ENCODE peak calls at places on chromosomes 4 and X, in ten cellular contexts. One of them, this sample, is unnamed.

GRCh38 chrX:29662759-29663503 is 552.4 kb upstream of the MAGEB2 start:
- DNase-seq in Peyer's patch: no peak
- DNase-seq in activated naive CD4-positive, alpha-beta T cell treated with anti-CD3 and anti-CD28 coated beads for 36 hours: no peak
- DNase-seq in activated gamma-delta T cell treated with anti-CD3 and anti-CD28 coated beads, Interleukin-2, amount 50 U/mL, for 16 hours: no peak
- DNase-seq in GM10248: no peak
- DNase-seq in ureter: no peak
- DNase-seq in DMS53: peak
- DNase-seq in Daoy: peak
- DNase-seq in pancreas: no peak
- DNase-seq in T-cell: no peak
- DNase-seq in this sample: peak

GRCh38 chrX:103607385-103608304 is at the start of gene TCEAL3:
- DNase-seq in Peyer's patch: peak
- DNase-seq in activated naive CD4-positive, alpha-beta T cell treated with anti-CD3 and anti-CD28 coated beads for 36 hours: peak
- DNase-seq in activated gamma-delta T cell treated with anti-CD3 and anti-CD28 coated beads, Interleukin-2, amount 50 U/mL, for 16 hours: no peak
- DNase-seq in GM10248: peak
- DNase-seq in ureter: peak
- DNase-seq in DMS53: peak
- DNase-seq in Daoy: peak
- DNase-seq in pancreas: peak
- DNase-seq in T-cell: no peak
- DNase-seq in this sample: peak

GRCh38 chrX:135437867-135438733 is 16.4 kb downstream of the SMIM10L2A start:
- DNase-seq in Peyer's patch: no peak
- DNase-seq in activated naive CD4-positive, alpha-beta T cell treated with anti-CD3 and anti-CD28 coated beads for 36 hours: no peak
- DNase-seq in activated gamma-delta T cell treated with anti-CD3 and anti-CD28 coated beads, Interleukin-2, amount 50 U/mL, for 16 hours: no peak
- DNase-seq in GM10248: no peak
- DNase-seq in ureter: no peak
- DNase-seq in DMS53: peak
- DNase-seq in Daoy: peak
- DNase-seq in pancreas: peak
- DNase-seq in T-cell: no peak
- DNase-seq in this sample: peak

GRCh38 chr4:6035786-6036185 is 17.6 kb upstream of the C4orf50 start:
- DNase-seq in Peyer's patch: no peak
- DNase-seq in activated naive CD4-positive, alpha-beta T cell treated with anti-CD3 and anti-CD28 coated beads for 36 hours: no peak
- DNase-seq in activated gamma-delta T cell treated with anti-CD3 and anti-CD28 coated beads, Interleukin-2, amount 50 U/mL, for 16 hours: no peak
- DNase-seq in GM10248: no peak
- DNase-seq in ureter: no peak
- DNase-seq in DMS53: no peak
- DNase-seq in Daoy: no peak
- DNase-seq in pancreas: no peak
- DNase-seq in T-cell: no peak
- DNase-seq in this sample: no peak

GRCh38 chr4:4541040-4541631 is 712 bp downstream of the STX18 start:
- DNase-seq in Peyer's patch: no peak
- DNase-seq in activated naive CD4-positive, alpha-beta T cell treated with anti-CD3 and anti-CD28 coated beads for 36 hours: peak
- DNase-seq in activated gamma-delta T cell treated with anti-CD3 and anti-CD28 coated beads, Interleukin-2, amount 50 U/mL, for 16 hours: no peak
- DNase-seq in GM10248: peak
- DNase-seq in ureter: no peak
- DNase-seq in DMS53: peak
- DNase-seq in Daoy: no peak
- DNase-seq in pancreas: no peak
- DNase-seq in T-cell: no peak
- DNase-seq in this sample: peak

GRCh38 chr4:94550851-94551250 is 99.1 kb downstream of the PDLIM5 start:
- DNase-seq in Peyer's patch: no peak
- DNase-seq in activated naive CD4-positive, alpha-beta T cell treated with anti-CD3 and anti-CD28 coated beads for 36 hours: no peak
- DNase-seq in activated gamma-delta T cell treated with anti-CD3 and anti-CD28 coated beads, Interleukin-2, amount 50 U/mL, for 16 hours: no peak
- DNase-seq in GM10248: no peak
- DNase-seq in ureter: no peak
- DNase-seq in DMS53: no peak
- DNase-seq in Daoy: no peak
- DNase-seq in pancreas: no peak
- DNase-seq in T-cell: no peak
- DNase-seq in this sample: no peak

GRCh38 chr4:138182838-138183426 is 59.2 kb downstream of the SLC7A11 start:
- DNase-seq in Peyer's patch: no peak
- DNase-seq in activated naive CD4-positive, alpha-beta T cell treated with anti-CD3 and anti-CD28 coated beads for 36 hours: no peak
- DNase-seq in activated gamma-delta T cell treated with anti-CD3 and anti-CD28 coated beads, Interleukin-2, amount 50 U/mL, for 16 hours: no peak
- DNase-seq in GM10248: peak
- DNase-seq in ureter: no peak
- DNase-seq in DMS53: peak
- DNase-seq in Daoy: peak
- DNase-seq in pancreas: no peak
- DNase-seq in T-cell: no peak
- DNase-seq in this sample: peak

GRCh38 chr4:118124977-118125376 is 90.7 kb downstream of the NDST3 start:
- DNase-seq in Peyer's patch: no peak
- DNase-seq in activated naive CD4-positive, alpha-beta T cell treated with anti-CD3 and anti-CD28 coated beads for 36 hours: no peak
- DNase-seq in activated gamma-delta T cell treated with anti-CD3 and anti-CD28 coated beads, Interleukin-2, amount 50 U/mL, for 16 hours: no peak
- DNase-seq in GM10248: no peak
- DNase-seq in ureter: no peak
- DNase-seq in DMS53: no peak
- DNase-seq in Daoy: peak
- DNase-seq in pancreas: no peak
- DNase-seq in T-cell: no peak
- DNase-seq in this sample: no peak

GRCh38 chr4:56146956-56147355 is 198.2 kb downstream of the CEP135 start:
- DNase-seq in Peyer's patch: no peak
- DNase-seq in activated naive CD4-positive, alpha-beta T cell treated with anti-CD3 and anti-CD28 coated beads for 36 hours: no peak
- DNase-seq in activated gamma-delta T cell treated with anti-CD3 and anti-CD28 coated beads, Interleukin-2, amount 50 U/mL, for 16 hours: no peak
- DNase-seq in GM10248: no peak
- DNase-seq in ureter: no peak
- DNase-seq in DMS53: no peak
- DNase-seq in Daoy: no peak
- DNase-seq in pancreas: no peak
- DNase-seq in T-cell: no peak
- DNase-seq in this sample: no peak

GRCh38 chrX:69387559-69388487 is 116.3 kb upstream of the NALF2 start:
- DNase-seq in Peyer's patch: peak
- DNase-seq in activated naive CD4-positive, alpha-beta T cell treated with anti-CD3 and anti-CD28 coated beads for 36 hours: peak
- DNase-seq in activated gamma-delta T cell treated with anti-CD3 and anti-CD28 coated beads, Interleukin-2, amount 50 U/mL, for 16 hours: no peak
- DNase-seq in GM10248: peak
- DNase-seq in ureter: no peak
- DNase-seq in DMS53: peak
- DNase-seq in Daoy: peak
- DNase-seq in pancreas: no peak
- DNase-seq in T-cell: peak
- DNase-seq in this sample: peak

GRCh38 chr4:20137176-20137575 is 114.5 kb upstream of the SLIT2 start:
- DNase-seq in Peyer's patch: no peak
- DNase-seq in activated naive CD4-positive, alpha-beta T cell treated with anti-CD3 and anti-CD28 coated beads for 36 hours: no peak
- DNase-seq in activated gamma-delta T cell treated with anti-CD3 and anti-CD28 coated beads, Interleukin-2, amount 50 U/mL, for 16 hours: no peak
- DNase-seq in GM10248: no peak
- DNase-seq in ureter: no peak
- DNase-seq in DMS53: no peak
- DNase-seq in Daoy: peak
- DNase-seq in pancreas: no peak
- DNase-seq in T-cell: no peak
- DNase-seq in this sample: no peak

GRCh38 chr4:87978656-87979055 is 3.1 kb downstream of the SPP1 start:
- DNase-seq in Peyer's patch: no peak
- DNase-seq in activated naive CD4-positive, alpha-beta T cell treated with anti-CD3 and anti-CD28 coated beads for 36 hours: no peak
- DNase-seq in activated gamma-delta T cell treated with anti-CD3 and anti-CD28 coated beads, Interleukin-2, amount 50 U/mL, for 16 hours: no peak
- DNase-seq in GM10248: no peak
- DNase-seq in ureter: no peak
- DNase-seq in DMS53: no peak
- DNase-seq in Daoy: no peak
- DNase-seq in pancreas: no peak
- DNase-seq in T-cell: no peak
- DNase-seq in this sample: no peak

GRCh38 chrX:5397409-5397808 is 831.3 kb downstream of the NLGN4X start:
- DNase-seq in Peyer's patch: no peak
- DNase-seq in activated naive CD4-positive, alpha-beta T cell treated with anti-CD3 and anti-CD28 coated beads for 36 hours: no peak
- DNase-seq in activated gamma-delta T cell treated with anti-CD3 and anti-CD28 coated beads, Interleukin-2, amount 50 U/mL, for 16 hours: no peak
- DNase-seq in GM10248: no peak
- DNase-seq in ureter: no peak
- DNase-seq in DMS53: no peak
- DNase-seq in Daoy: no peak
- DNase-seq in pancreas: no peak
- DNase-seq in T-cell: no peak
- DNase-seq in this sample: no peak

GRCh38 chr4:163072222-163072621 is 94.5 kb downstream of the NAF1 start:
- DNase-seq in Peyer's patch: no peak
- DNase-seq in activated naive CD4-positive, alpha-beta T cell treated with anti-CD3 and anti-CD28 coated beads for 36 hours: no peak
- DNase-seq in activated gamma-delta T cell treated with anti-CD3 and anti-CD28 coated beads, Interleukin-2, amount 50 U/mL, for 16 hours: no peak
- DNase-seq in GM10248: no peak
- DNase-seq in ureter: no peak
- DNase-seq in DMS53: no peak
- DNase-seq in Daoy: no peak
- DNase-seq in pancreas: no peak
- DNase-seq in T-cell: no peak
- DNase-seq in this sample: no peak

GRCh38 chr4:70601422-70602039 is 9.5 kb downstream of the AMBN start:
- DNase-seq in Peyer's patch: peak
- DNase-seq in activated naive CD4-positive, alpha-beta T cell treated with anti-CD3 and anti-CD28 coated beads for 36 hours: peak
- DNase-seq in activated gamma-delta T cell treated with anti-CD3 and anti-CD28 coated beads, Interleukin-2, amount 50 U/mL, for 16 hours: peak
- DNase-seq in GM10248: peak
- DNase-seq in ureter: peak
- DNase-seq in DMS53: peak
- DNase-seq in Daoy: peak
- DNase-seq in pancreas: no peak
- DNase-seq in T-cell: peak
- DNase-seq in this sample: peak

GRCh38 chrX:31714797-31715196 is 643.0 kb upstream of the FTHL17 start:
- DNase-seq in Peyer's patch: no peak
- DNase-seq in activated naive CD4-positive, alpha-beta T cell treated with anti-CD3 and anti-CD28 coated beads for 36 hours: no peak
- DNase-seq in activated gamma-delta T cell treated with anti-CD3 and anti-CD28 coated beads, Interleukin-2, amount 50 U/mL, for 16 hours: no peak
- DNase-seq in GM10248: no peak
- DNase-seq in ureter: no peak
- DNase-seq in DMS53: peak
- DNase-seq in Daoy: no peak
- DNase-seq in pancreas: no peak
- DNase-seq in T-cell: no peak
- DNase-seq in this sample: no peak

GRCh38 chr4:187908079-187908501 is 87.5 kb upstream of the ZFP42 start:
- DNase-seq in Peyer's patch: no peak
- DNase-seq in activated naive CD4-positive, alpha-beta T cell treated with anti-CD3 and anti-CD28 coated beads for 36 hours: no peak
- DNase-seq in activated gamma-delta T cell treated with anti-CD3 and anti-CD28 coated beads, Interleukin-2, amount 50 U/mL, for 16 hours: no peak
- DNase-seq in GM10248: no peak
- DNase-seq in ureter: no peak
- DNase-seq in DMS53: no peak
- DNase-seq in Daoy: peak
- DNase-seq in pancreas: no peak
- DNase-seq in T-cell: no peak
- DNase-seq in this sample: no peak

GRCh38 chr4:147057631-147057980 is 111.9 kb upstream of the TTC29 start:
- DNase-seq in Peyer's patch: no peak
- DNase-seq in activated naive CD4-positive, alpha-beta T cell treated with anti-CD3 and anti-CD28 coated beads for 36 hours: no peak
- DNase-seq in activated gamma-delta T cell treated with anti-CD3 and anti-CD28 coated beads, Interleukin-2, amount 50 U/mL, for 16 hours: no peak
- DNase-seq in GM10248: no peak
- DNase-seq in ureter: no peak
- DNase-seq in DMS53: no peak
- DNase-seq in Daoy: peak
- DNase-seq in pancreas: no peak
- DNase-seq in T-cell: no peak
- DNase-seq in this sample: no peak

GRCh38 chrX:97597954-97598353 is 714.2 kb downstream of the RPA4 start:
- DNase-seq in Peyer's patch: no peak
- DNase-seq in activated naive CD4-positive, alpha-beta T cell treated with anti-CD3 and anti-CD28 coated beads for 36 hours: peak
- DNase-seq in activated gamma-delta T cell treated with anti-CD3 and anti-CD28 coated beads, Interleukin-2, amount 50 U/mL, for 16 hours: no peak
- DNase-seq in GM10248: no peak
- DNase-seq in ureter: no peak
- DNase-seq in DMS53: no peak
- DNase-seq in Daoy: no peak
- DNase-seq in pancreas: no peak
- DNase-seq in T-cell: no peak
- DNase-seq in this sample: no peak

GRCh38 chr4:137039369-137039768 is 492.9 kb downstream of the PCDH18 start:
- DNase-seq in Peyer's patch: no peak
- DNase-seq in activated naive CD4-positive, alpha-beta T cell treated with anti-CD3 and anti-CD28 coated beads for 36 hours: no peak
- DNase-seq in activated gamma-delta T cell treated with anti-CD3 and anti-CD28 coated beads, Interleukin-2, amount 50 U/mL, for 16 hours: no peak
- DNase-seq in GM10248: no peak
- DNase-seq in ureter: no peak
- DNase-seq in DMS53: no peak
- DNase-seq in Daoy: no peak
- DNase-seq in pancreas: no peak
- DNase-seq in T-cell: no peak
- DNase-seq in this sample: no peak

GRCh38 chr4:141955696-141956095 is 319.3 kb downstream of the IL15 start:
- DNase-seq in Peyer's patch: no peak
- DNase-seq in activated naive CD4-positive, alpha-beta T cell treated with anti-CD3 and anti-CD28 coated beads for 36 hours: no peak
- DNase-seq in activated gamma-delta T cell treated with anti-CD3 and anti-CD28 coated beads, Interleukin-2, amount 50 U/mL, for 16 hours: no peak
- DNase-seq in GM10248: no peak
- DNase-seq in ureter: no peak
- DNase-seq in DMS53: no peak
- DNase-seq in Daoy: no peak
- DNase-seq in pancreas: no peak
- DNase-seq in T-cell: no peak
- DNase-seq in this sample: no peak

GRCh38 chr4:6767341-6767724 is 15.2 kb upstream of the KIAA0232 start:
- DNase-seq in Peyer's patch: no peak
- DNase-seq in activated naive CD4-positive, alpha-beta T cell treated with anti-CD3 and anti-CD28 coated beads for 36 hours: no peak
- DNase-seq in activated gamma-delta T cell treated with anti-CD3 and anti-CD28 coated beads, Interleukin-2, amount 50 U/mL, for 16 hours: no peak
- DNase-seq in GM10248: no peak
- DNase-seq in ureter: no peak
- DNase-seq in DMS53: no peak
- DNase-seq in Daoy: no peak
- DNase-seq in pancreas: no peak
- DNase-seq in T-cell: no peak
- DNase-seq in this sample: no peak

GRCh38 chrX:69031971-69032391 is 133.3 kb downstream of the PJA1 start:
- DNase-seq in Peyer's patch: no peak
- DNase-seq in activated naive CD4-positive, alpha-beta T cell treated with anti-CD3 and anti-CD28 coated beads for 36 hours: no peak
- DNase-seq in activated gamma-delta T cell treated with anti-CD3 and anti-CD28 coated beads, Interleukin-2, amount 50 U/mL, for 16 hours: no peak
- DNase-seq in GM10248: no peak
- DNase-seq in ureter: peak
- DNase-seq in DMS53: no peak
- DNase-seq in Daoy: no peak
- DNase-seq in pancreas: no peak
- DNase-seq in T-cell: no peak
- DNase-seq in this sample: no peak

GRCh38 chrX:53184836-53185235 is 40.2 kb downstream of the KDM5C start:
- DNase-seq in Peyer's patch: no peak
- DNase-seq in activated naive CD4-positive, alpha-beta T cell treated with anti-CD3 and anti-CD28 coated beads for 36 hours: no peak
- DNase-seq in activated gamma-delta T cell treated with anti-CD3 and anti-CD28 coated beads, Interleukin-2, amount 50 U/mL, for 16 hours: no peak
- DNase-seq in GM10248: no peak
- DNase-seq in ureter: no peak
- DNase-seq in DMS53: no peak
- DNase-seq in Daoy: no peak
- DNase-seq in pancreas: no peak
- DNase-seq in T-cell: no peak
- DNase-seq in this sample: no peak

GRCh38 chr4:147198411-147199051 is 252.9 kb upstream of the TTC29 start:
- DNase-seq in Peyer's patch: no peak
- DNase-seq in activated naive CD4-positive, alpha-beta T cell treated with anti-CD3 and anti-CD28 coated beads for 36 hours: no peak
- DNase-seq in activated gamma-delta T cell treated with anti-CD3 and anti-CD28 coated beads, Interleukin-2, amount 50 U/mL, for 16 hours: no peak
- DNase-seq in GM10248: no peak
- DNase-seq in ureter: no peak
- DNase-seq in DMS53: no peak
- DNase-seq in Daoy: no peak
- DNase-seq in pancreas: no peak
- DNase-seq in T-cell: no peak
- DNase-seq in this sample: no peak

GRCh38 chr4:118587116-118587869 is 97.9 kb upstream of the METTL14 start:
- DNase-seq in Peyer's patch: no peak
- DNase-seq in activated naive CD4-positive, alpha-beta T cell treated with anti-CD3 and anti-CD28 coated beads for 36 hours: no peak
- DNase-seq in activated gamma-delta T cell treated with anti-CD3 and anti-CD28 coated beads, Interleukin-2, amount 50 U/mL, for 16 hours: no peak
- DNase-seq in GM10248: no peak
- DNase-seq in ureter: no peak
- DNase-seq in DMS53: no peak
- DNase-seq in Daoy: no peak
- DNase-seq in pancreas: no peak
- DNase-seq in T-cell: no peak
- DNase-seq in this sample: no peak

This sample was measured in SJCRH30.